ENCODE peak calls at places on chromosomes 7 and 10, in five cellular contexts. G is retina; W is NT2/D1; I is stimulated activated CD4-positive, alpha-beta T cell treated with anti-CD3 and anti-CD28 coated beads, Interleukin-4, amount 100 ng/mL, for 48 hours; A is esophagus squamous epithelium. L is an unnamed sample.

GRCh38 chr10:92850186-92850585 is 1.9 kb downstream of the EXOC6 start:
- DNase-seq in W (no peak), I (no peak), A (no peak), G (no peak), L (no peak)

GRCh38 chr10:110268931-110269640 is 35.6 kb downstream of the SMNDC1 start:
- DNase-seq in I (no peak), G (no peak), W (no peak), A (no peak), L (no peak)

GRCh38 chr10:104049497-104050250 is 36.0 kb downstream of the COL17A1 start:
- DNase-seq in I (no peak), W (no peak), G (no peak), A (no peak), L (no peak)

GRCh38 chr7:158035343-158035742 is 552.3 kb downstream of the PTPRN2 start:
- DNase-seq in G (no peak), A (no peak), W (no peak), I (no peak), L (peak; percentile 13)

GRCh38 chr7:110557136-110557535 is 533.8 kb upstream of the LRRN3 start:
- DNase-seq in A (no peak), W (no peak), I (no peak), G (no peak), L (no peak)

GRCh38 chr10:92413519-92413918 is 122.6 kb downstream of the MARCHF5 start:
- DNase-seq in I (no peak), A (no peak), W (no peak), G (no peak), L (no peak)

GRCh38 chr10:12372846-12373245 is 23.5 kb downstream of the CAMK1D start:
- DNase-seq in I (no peak), G (no peak), A (no peak), W (no peak), L (no peak)

GRCh38 chr7:111860248-111860647 is 298.0 kb upstream of the IMMP2L start:
- DNase-seq in G (no peak), A (no peak), W (no peak), I (no peak), L (no peak)

GRCh38 chr10:96683710-96684109 is 36.6 kb downstream of the PIK3AP1 start:
- DNase-seq in W (no peak), G (no peak), A (no peak), I (no peak), L (no peak)

GRCh38 chr7:36019966-36020365 is 133.1 kb upstream of the EEPD1 start:
- DNase-seq in W (no peak), I (no peak), G (peak; percentile 25), A (no peak), L (no peak)

GRCh38 chr10:22437620-22438588 is 92.6 kb downstream of the SPAG6 start:
- DNase-seq in W (peak; percentile 8), G (no peak), I (peak; percentile 29), A (no peak), L (no peak)

GRCh38 chr7:50339990-50340500 is 35.5 kb downstream of the IKZF1 start:
- DNase-seq in W (no peak), G (no peak), I (no peak), A (no peak), L (peak; percentile 84)

GRCh38 chr10:47318706-47319105 is 3.5 kb upstream of the GDF2 start:
- DNase-seq in I (no peak), G (no peak), W (no peak), A (no peak), L (no peak)

GRCh38 chr7:79245623-79246249 is 207.7 kb downstream of the MAGI2 start:
- DNase-seq in G (no peak), W (no peak), A (no peak), I (no peak), L (no peak)

GRCh38 chr10:67211680-67212079 is 285.8 kb downstream of the LRRTM3 start:
- DNase-seq in G (no peak), A (no peak), I (no peak), W (no peak), L (no peak)

GRCh38 chr10:73999703-74000102 is 1.8 kb downstream of the VCL start:
- DNase-seq in W (no peak), I (no peak), A (no peak), G (no peak), L (no peak)

GRCh38 chr10:98242823-98243222 is 25.2 kb downstream of the LOXL4 start:
- DNase-seq in I (no peak), W (no peak), A (no peak), G (no peak), L (no peak)

GRCh38 chr7:87506243-87507180 is 31.0 kb upstream of the ABCB4 start:
- DNase-seq in G (peak; percentile 15), I (no peak), A (no peak), W (no peak), L (no peak)

GRCh38 chr10:44516941-44517340 is 132.0 kb upstream of the CXCL12 start:
- DNase-seq in W (no peak), A (no peak), G (no peak), I (no peak), L (no peak)

GRCh38 chr7:15594461-15594860 is 32.6 kb upstream of the AGMO start:
- DNase-seq in W (no peak), A (no peak), G (no peak), I (no peak), L (no peak)

GRCh38 chr7:36535866-36536664 is 146.4 kb downstream of the ANLN start:
- DNase-seq in G (no peak), A (no peak), I (no peak), W (no peak), L (no peak)

GRCh38 chr10:60235001-60235400 is 154.7 kb downstream of the ANK3 start:
- DNase-seq in G (no peak), I (no peak), W (no peak), A (no peak), L (no peak)

GRCh38 chr10:129755075-129756020 is 208.7 kb downstream of the EBF3 start:
- DNase-seq in W (no peak), I (no peak), A (no peak), G (no peak), L (no peak)

GRCh38 chr10:132939957-132940790 is 2.2 kb downstream of the CFAP46 start:
- DNase-seq in W (no peak), A (no peak), G (peak; percentile 71), I (peak; percentile 47), L (peak; percentile 66)

GRCh38 chr7:2417981-2418481 is 14.6 kb downstream of the CHST12 start:
- DNase-seq in W (no peak), I (peak; percentile 22), G (no peak), A (no peak), L (peak; percentile 79)

GRCh38 chr7:105602325-105603305 is 21.3 kb upstream of the EFCAB10 start:
- DNase-seq in W (no peak), I (no peak), G (no peak), A (no peak), L (no peak)

GRCh38 chr10:60282771-60283353 is 106.8 kb downstream of the ANK3 start:
- DNase-seq in A (no peak), W (no peak), I (no peak), G (no peak), L (no peak)

GRCh38 chr7:22884911-22885823 is 62.5 kb upstream of the TOMM7 start:
- DNase-seq in G (no peak), W (no peak), A (no peak), I (no peak), L (no peak)